ENCODE peak calls at places on chromosomes 7 and 10, in seven cellular contexts. K, X, T, S, E, Q and H are unnamed samples.

GRCh38 chr7:114082934-114083647 is 164.3 kb upstream of the PPP1R3A start:
- DNase-seq in T (no peak), S (no peak), Q (peak), E (no peak), X (peak), K (peak), H (no peak)

GRCh38 chr10:122301055-122301810 is 30.1 kb downstream of the BTBD16 start:
- DNase-seq in K (no peak), X (peak), S (no peak), E (no peak), T (no peak), Q (no peak), H (no peak)

GRCh38 chr7:43669286-43670081 is 59.8 kb downstream of the COA1 start:
- DNase-seq in S (no peak), T (no peak), X (no peak), E (peak), Q (no peak), K (no peak), H (peak)

GRCh38 chr7:132400667-132401142 is 175.6 kb downstream of the PLXNA4 start:
- DNase-seq in K (no peak), E (no peak), S (no peak), X (no peak), Q (no peak), T (no peak), H (no peak)

GRCh38 chr7:138981332-138982203 is at the start of gene KIAA1549:
- DNase-seq in X (peak), T (peak), Q (peak), E (peak), K (peak), S (no peak), H (no peak)

GRCh38 chr10:3749597-3750351 is 35.2 kb downstream of the KLF6 start:
- DNase-seq in E (no peak), Q (no peak), T (peak), K (peak), S (no peak), X (no peak), H (no peak)

GRCh38 chr7:66255533-66256100 is 50.5 kb downstream of the TPST1 start:
- DNase-seq in X (no peak), K (no peak), E (no peak), S (no peak), T (no peak), Q (no peak), H (no peak)

GRCh38 chr10:93514496-93514895 is 18.1 kb downstream of the CEP55 start:
- DNase-seq in Q (no peak), E (no peak), X (no peak), T (no peak), K (no peak), S (no peak), H (no peak)

GRCh38 chr10:85545874-85546273 is 820.7 kb downstream of the GRID1 start:
- DNase-seq in T (no peak), Q (no peak), K (no peak), X (no peak), S (no peak), E (no peak), H (no peak)

GRCh38 chr7:100887186-100887954 is 2.1 kb downstream of the UFSP1 start:
- DNase-seq in K (no peak), S (no peak), T (no peak), E (peak), Q (no peak), X (no peak), H (no peak)

GRCh38 chr10:80464557-80465466 is 10.7 kb downstream of the TSPAN14 start:
- DNase-seq in S (no peak), X (no peak), E (no peak), T (no peak), K (no peak), Q (peak), H (peak)

GRCh38 chr7:112887-113286 is 79.5 kb upstream of the FAM20C start:
- DNase-seq in Q (no peak), S (no peak), K (no peak), E (no peak), T (no peak), X (no peak), H (no peak)

GRCh38 chr7:151157645-151158329 is 9.7 kb downstream of the GBX1 start:
- DNase-seq in E (no peak), Q (no peak), K (no peak), T (no peak), X (no peak), S (no peak), H (no peak)

GRCh38 chr7:87935373-87935706 is 1.3 kb downstream of the ADAM22 start:
- DNase-seq in E (no peak), T (no peak), X (no peak), Q (no peak), K (no peak), S (no peak), H (no peak)

GRCh38 chr7:106870528-106870927 is 5.4 kb downstream of the PIK3CG start:
- DNase-seq in K (no peak), E (no peak), X (no peak), Q (no peak), S (no peak), T (no peak), H (no peak)
- H3K27ac ChIP-seq in K (no peak), E (no peak), X (no peak), Q (no peak), S (no peak), T (no peak), H (no peak)

GRCh38 chr10:101572785-101573184 is 15.3 kb downstream of the POLL start:
- DNase-seq in S (no peak), X (no peak), K (no peak), E (no peak), T (no peak), Q (no peak), H (no peak)
- H3K27ac ChIP-seq in S (no peak), X (no peak), K (no peak), E (no peak), T (no peak), Q (no peak), H (no peak)

GRCh38 chr10:44382131-44382858 is 2.6 kb downstream of the CXCL12 start:
- DNase-seq in T (no peak), Q (peak), K (no peak), E (no peak), X (no peak), S (no peak), H (no peak)
- H3K27ac ChIP-seq in T (no peak), Q (no peak), K (peak), E (no peak), X (no peak), S (peak), H (no peak)

GRCh38 chr7:2699289-2699620 is 11.3 kb downstream of the AMZ1 start:
- DNase-seq in Q (no peak), T (no peak), S (no peak), K (no peak), E (no peak), X (no peak), H (no peak)
- H3K27ac ChIP-seq in Q (no peak), T (no peak), S (no peak), K (no peak), E (peak), X (no peak), H (no peak)

GRCh38 chr10:128780379-128780778 is 654.2 kb upstream of the MKI67 start:
- DNase-seq in X (no peak), E (no peak), T (no peak), Q (no peak), S (no peak), K (no peak), H (no peak)
- H3K27ac ChIP-seq in X (no peak), E (no peak), T (no peak), Q (no peak), S (no peak), K (no peak), H (no peak)

DNA sequence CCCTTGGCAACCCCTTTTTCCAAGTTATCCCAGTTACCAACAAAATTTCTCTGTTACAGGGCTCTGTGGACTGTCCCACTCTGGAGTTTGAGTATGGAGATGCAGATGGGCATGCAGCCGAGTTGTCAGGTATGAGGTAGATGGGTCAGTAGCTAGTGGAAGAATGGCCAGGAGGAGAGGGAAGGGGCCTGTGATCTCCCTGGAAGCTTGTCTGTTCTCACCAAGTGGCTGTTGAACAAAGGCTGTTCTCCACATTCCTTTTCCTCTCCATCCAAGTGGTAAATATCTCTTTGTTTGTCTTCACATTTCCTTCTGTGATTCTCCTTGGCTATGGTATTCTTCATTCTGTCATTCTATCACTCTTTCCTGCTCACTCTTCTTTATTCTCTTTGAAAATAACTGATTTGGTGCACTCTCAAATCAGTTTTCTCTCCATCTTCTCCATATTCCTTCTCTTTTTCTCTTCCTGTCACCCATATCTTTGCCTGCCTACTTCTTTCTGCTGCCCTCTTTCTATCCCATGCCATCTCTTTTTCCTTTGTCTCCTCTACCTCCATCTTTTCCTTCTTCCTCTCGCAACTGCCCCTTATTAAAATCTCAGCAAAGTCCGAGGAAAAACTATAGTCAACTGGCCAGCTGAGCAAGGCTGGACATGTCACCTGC is 5.9 kb downstream of the STRIP2 start:
- DNase-seq in X (no peak), T (no peak), K (no peak), E (no peak), S (no peak), Q (no peak), H (no peak)
- H3K27ac ChIP-seq in X (no peak), T (no peak), K (no peak), E (no peak), S (no peak), Q (no peak), H (no peak)

GRCh38 chr10:103947799-103948198 is 19.1 kb upstream of the SLK start:
- DNase-seq in X (no peak), S (no peak), T (no peak), E (no peak), Q (no peak), K (no peak), H (no peak)
- H3K27ac ChIP-seq in X (no peak), S (no peak), T (no peak), E (no peak), Q (no peak), K (no peak), H (no peak)